ENCODE peak calls at places on chromosomes 2 and 18, in five cellular contexts. One of them, this sample, is unnamed.

GRCh38 chr2:97728091-97728596 is 14.8 kb downstream of the ZAP70 start:
- DNase-seq in A549: no peak
- DNase-seq in GM12878: no peak
- DNase-seq in IMR-90: no peak
- DNase-seq in HepG2: no peak
- DNase-seq in this sample: no peak

GRCh38 chr2:231168460-231169139 is 29.8 kb upstream of the ARMC9 start:
- DNase-seq in A549: no peak
- DNase-seq in GM12878: no peak
- DNase-seq in IMR-90: no peak
- DNase-seq in HepG2: no peak
- DNase-seq in this sample: no peak

GRCh38 chr2:129205766-129206165 is 773.7 kb upstream of the RAB6C start:
- DNase-seq in A549: no peak
- DNase-seq in GM12878: no peak
- DNase-seq in IMR-90: no peak
- DNase-seq in HepG2: no peak
- DNase-seq in this sample: no peak

GRCh38 chr2:68278169-68278568 is 25.8 kb upstream of the PPP3R1 start:
- DNase-seq in A549: no peak
- DNase-seq in GM12878: no peak
- DNase-seq in IMR-90: no peak
- DNase-seq in HepG2: no peak
- DNase-seq in this sample: no peak

GRCh38 chr2:27211241-27211942 is 449 bp upstream of the ATRAID start:
- DNase-seq in A549: no peak
- DNase-seq in GM12878: no peak
- DNase-seq in IMR-90: no peak
- DNase-seq in HepG2: no peak
- DNase-seq in this sample: no peak

GRCh38 chr2:239355139-239355538 is 45.7 kb downstream of the HDAC4 start:
- DNase-seq in A549: no peak
- DNase-seq in GM12878: no peak
- DNase-seq in IMR-90: peak
- DNase-seq in HepG2: no peak
- DNase-seq in this sample: no peak

GRCh38 chr18:47773931-47774330 is 156.5 kb downstream of the SMAD2 start:
- DNase-seq in A549: no peak
- DNase-seq in GM12878: no peak
- DNase-seq in IMR-90: no peak
- DNase-seq in HepG2: no peak
- DNase-seq in this sample: no peak

GRCh38 chr2:200609027-200609614 is 23.3 kb downstream of the AOX1 start:
- DNase-seq in A549: peak
- DNase-seq in GM12878: no peak
- DNase-seq in IMR-90: peak
- DNase-seq in HepG2: no peak
- DNase-seq in this sample: no peak

GRCh38 chr18:53457068-53457467 is 767.4 kb downstream of the MBD2 start:
- DNase-seq in A549: no peak
- DNase-seq in GM12878: no peak
- DNase-seq in IMR-90: no peak
- DNase-seq in HepG2: no peak
- DNase-seq in this sample: no peak

GRCh38 chr2:160408575-160409291 is 84.9 kb downstream of the RBMS1 start:
- DNase-seq in A549: peak
- DNase-seq in GM12878: no peak
- DNase-seq in IMR-90: no peak
- DNase-seq in HepG2: no peak
- DNase-seq in this sample: no peak

GRCh38 chr2:162317910-162318279 is 589 bp downstream of the IFIH1 start:
- DNase-seq in A549: peak
- DNase-seq in GM12878: no peak
- DNase-seq in IMR-90: no peak
- DNase-seq in HepG2: no peak
- DNase-seq in this sample: no peak

GRCh38 chr2:37886745-37887144 is 38.3 kb upstream of the RMDN2 start:
- DNase-seq in A549: no peak
- DNase-seq in GM12878: no peak
- DNase-seq in IMR-90: peak
- DNase-seq in HepG2: no peak
- DNase-seq in this sample: no peak

GRCh38 chr2:152335016-152335850 is at the start of gene FMNL2:
- DNase-seq in A549: peak
- DNase-seq in GM12878: peak
- DNase-seq in IMR-90: peak
- DNase-seq in HepG2: peak
- DNase-seq in this sample: peak

GRCh38 chr2:229054311-229054710 is 216.8 kb downstream of the PID1 start:
- DNase-seq in A549: no peak
- DNase-seq in GM12878: no peak
- DNase-seq in IMR-90: no peak
- DNase-seq in HepG2: no peak
- DNase-seq in this sample: no peak

GRCh38 chr2:68318686-68319396 is 908 bp downstream of the CNRIP1 start:
- DNase-seq in A549: peak
- DNase-seq in GM12878: no peak
- DNase-seq in IMR-90: no peak
- DNase-seq in HepG2: no peak
- DNase-seq in this sample: no peak

GRCh38 chr2:11071939-11072338 is 83.3 kb upstream of the SLC66A3 start:
- DNase-seq in A549: no peak
- DNase-seq in GM12878: no peak
- DNase-seq in IMR-90: no peak
- DNase-seq in HepG2: no peak
- DNase-seq in this sample: no peak

GRCh38 chr2:4976407-4976806 is 715.8 kb upstream of the SOX11 start:
- DNase-seq in A549: no peak
- DNase-seq in GM12878: no peak
- DNase-seq in IMR-90: no peak
- DNase-seq in HepG2: no peak
- DNase-seq in this sample: no peak

GRCh38 chr2:119485336-119486110 is 38.8 kb downstream of the SCTR start:
- DNase-seq in A549: no peak
- DNase-seq in GM12878: no peak
- DNase-seq in IMR-90: no peak
- DNase-seq in HepG2: no peak
- DNase-seq in this sample: no peak

GRCh38 chr2:70966681-70967080 is 11.7 kb upstream of the ANKRD53 start:
- DNase-seq in A549: no peak
- DNase-seq in GM12878: no peak
- DNase-seq in IMR-90: no peak
- DNase-seq in HepG2: no peak
- DNase-seq in this sample: no peak

GRCh38 chr2:77608510-77608909 is 86.3 kb upstream of the LRRTM4 start:
- DNase-seq in A549: no peak
- DNase-seq in GM12878: no peak
- DNase-seq in IMR-90: no peak
- DNase-seq in HepG2: no peak
- DNase-seq in this sample: no peak

GRCh38 chr2:171287036-171287435 is 126.3 kb upstream of the TLK1 start:
- DNase-seq in A549: no peak
- DNase-seq in GM12878: no peak
- DNase-seq in IMR-90: peak
- DNase-seq in HepG2: no peak
- DNase-seq in this sample: no peak

GRCh38 chr2:54416166-54416798 is 39.8 kb upstream of the SPTBN1 start:
- DNase-seq in A549: no peak
- DNase-seq in GM12878: no peak
- DNase-seq in IMR-90: peak
- DNase-seq in HepG2: peak
- DNase-seq in this sample: peak

GRCh38 chr2:8583400-8584173 is 98.3 kb upstream of the ID2 start:
- DNase-seq in A549: peak
- DNase-seq in GM12878: peak
- DNase-seq in IMR-90: peak
- DNase-seq in HepG2: peak
- DNase-seq in this sample: peak

GRCh38 chr18:49584431-49584830 is 22.6 kb downstream of the LIPG start:
- DNase-seq in A549: no peak
- DNase-seq in GM12878: no peak
- DNase-seq in IMR-90: no peak
- DNase-seq in HepG2: no peak
- DNase-seq in this sample: no peak

GRCh38 chr2:230849633-230850357 is 14.9 kb upstream of the ITM2C start:
- DNase-seq in A549: peak
- DNase-seq in GM12878: no peak
- DNase-seq in IMR-90: no peak
- DNase-seq in HepG2: peak
- DNase-seq in this sample: peak

GRCh38 chr2:212523756-212524155 is 14.8 kb downstream of the ERBB4 start:
- DNase-seq in A549: no peak
- DNase-seq in GM12878: no peak
- DNase-seq in IMR-90: no peak
- DNase-seq in HepG2: no peak
- DNase-seq in this sample: no peak

GRCh38 chr2:112156152-112156986 is 18.2 kb downstream of the FBLN7 start:
- DNase-seq in A549: no peak
- DNase-seq in GM12878: no peak
- DNase-seq in IMR-90: peak
- DNase-seq in HepG2: peak
- DNase-seq in this sample: no peak

GRCh38 chr2:115219296-115219695 is 776.9 kb downstream of the DPP10 start:
- DNase-seq in A549: no peak
- DNase-seq in GM12878: no peak
- DNase-seq in IMR-90: no peak
- DNase-seq in HepG2: no peak
- DNase-seq in this sample: no peak

GRCh38 chr2:80266231-80266630 is 38.3 kb downstream of the LRRTM1 start:
- DNase-seq in A549: no peak
- DNase-seq in GM12878: no peak
- DNase-seq in IMR-90: no peak
- DNase-seq in HepG2: no peak
- DNase-seq in this sample: no peak

GRCh38 chr2:24083567-24084385 is 858 bp downstream of the TP53I3 start:
- DNase-seq in A549: peak
- DNase-seq in GM12878: peak
- DNase-seq in IMR-90: peak
- DNase-seq in HepG2: peak
- DNase-seq in this sample: peak

GRCh38 chr2:84927275-84927627 is 21.8 kb downstream of the TMSB10 start:
- DNase-seq in A549: no peak
- DNase-seq in GM12878: no peak
- DNase-seq in IMR-90: no peak
- DNase-seq in HepG2: no peak
- DNase-seq in this sample: no peak

GRCh38 chr18:75183524-75183923 is 25.4 kb downstream of the PTGR3 start:
- DNase-seq in A549: no peak
- DNase-seq in GM12878: no peak
- DNase-seq in IMR-90: peak
- DNase-seq in HepG2: no peak
- DNase-seq in this sample: no peak

GRCh38 chr2:239751719-239752355 is 273.3 kb downstream of the NDUFA10 start:
- DNase-seq in A549: no peak
- DNase-seq in GM12878: no peak
- DNase-seq in IMR-90: no peak
- DNase-seq in HepG2: no peak
- DNase-seq in this sample: no peak

GRCh38 chr2:183253441-183254130 is 129.3 kb downstream of the NUP35 start:
- DNase-seq in A549: no peak
- DNase-seq in GM12878: no peak
- DNase-seq in IMR-90: no peak
- DNase-seq in HepG2: no peak
- DNase-seq in this sample: no peak

GRCh38 chr18:2070636-2071035 is 500.7 kb downstream of the METTL4 start:
- DNase-seq in A549: no peak
- DNase-seq in GM12878: no peak
- DNase-seq in IMR-90: no peak
- DNase-seq in HepG2: no peak
- DNase-seq in this sample: no peak
- TF ChIP-seq SMC3 in A549: no peak
- TF ChIP-seq SMC3 in GM12878: no peak
- TF ChIP-seq SMC3 in IMR-90: no peak
- TF ChIP-seq SMC3 in HepG2: no peak
- TF ChIP-seq SMC3 in this sample: no peak

GRCh38 chr2:178529194-178529593 is 48.9 kb downstream of the PLEKHA3 start:
- DNase-seq in A549: no peak
- DNase-seq in GM12878: no peak
- DNase-seq in IMR-90: no peak
- DNase-seq in HepG2: no peak
- DNase-seq in this sample: no peak
- TF ChIP-seq SMC3 in A549: no peak
- TF ChIP-seq SMC3 in GM12878: no peak
- TF ChIP-seq SMC3 in IMR-90: no peak
- TF ChIP-seq SMC3 in HepG2: no peak
- TF ChIP-seq SMC3 in this sample: no peak

GRCh38 chr2:58358024-58358423 is 116.9 kb upstream of the FANCL start:
- DNase-seq in A549: no peak
- DNase-seq in GM12878: no peak
- DNase-seq in IMR-90: no peak
- DNase-seq in HepG2: no peak
- DNase-seq in this sample: no peak
- TF ChIP-seq SMC3 in A549: no peak
- TF ChIP-seq SMC3 in GM12878: no peak
- TF ChIP-seq SMC3 in IMR-90: no peak
- TF ChIP-seq SMC3 in HepG2: no peak
- TF ChIP-seq SMC3 in this sample: no peak

DNA sequence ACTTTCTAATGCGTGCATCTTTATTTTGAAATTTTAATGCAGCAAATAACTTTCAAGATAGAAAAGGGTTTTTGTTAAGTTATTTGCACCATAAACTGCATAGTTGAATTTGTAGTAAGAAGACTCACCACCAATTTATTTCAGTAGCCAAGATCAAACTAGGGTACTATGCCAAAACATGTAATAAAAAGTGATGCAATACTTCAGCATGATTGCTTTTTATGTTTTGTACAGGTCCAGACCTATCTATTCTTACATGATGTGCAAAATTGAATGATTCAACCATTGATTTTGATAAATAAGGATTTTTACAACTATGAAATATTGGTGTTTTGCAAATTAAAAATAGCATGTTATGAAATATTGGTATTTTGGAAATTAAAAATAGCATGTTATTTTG is 26.7 kb downstream of the AGPS start:
- DNase-seq in A549: no peak
- DNase-seq in GM12878: no peak
- DNase-seq in IMR-90: peak
- DNase-seq in HepG2: no peak
- DNase-seq in this sample: no peak
- TF ChIP-seq SMC3 in A549: no peak
- TF ChIP-seq SMC3 in GM12878: no peak
- TF ChIP-seq SMC3 in IMR-90: no peak
- TF ChIP-seq SMC3 in HepG2: no peak
- TF ChIP-seq SMC3 in this sample: no peak

GRCh38 chr18:23890589-23890988 is 124.0 kb upstream of the TTC39C start:
- DNase-seq in A549: no peak
- DNase-seq in GM12878: no peak
- DNase-seq in IMR-90: peak
- DNase-seq in HepG2: no peak
- DNase-seq in this sample: no peak
- TF ChIP-seq SMC3 in A549: no peak
- TF ChIP-seq SMC3 in GM12878: no peak
- TF ChIP-seq SMC3 in IMR-90: no peak
- TF ChIP-seq SMC3 in HepG2: no peak
- TF ChIP-seq SMC3 in this sample: no peak